ENCODE peak calls at places on chromosomes 7 and 10, in ten cellular contexts. R is activated T-helper 9 cell treated with anti-CD3 and anti-CD28 coated beads, Interleukin-2, amount 50 U/mL, for 16 hours; I is H54; Q is endothelial cell; W is choroid plexus epithelial cell; V is stimulated activated CD4-positive, alpha-beta T cell treated with anti-CD3 and anti-CD28 coated beads, Interleukin-1b, Interleukin-23, amount 100 ng/mL, for 24 hours; X is AG09319; T is HS-5; Z is foreskin keratinocyte; F is naive B cell. A is an unnamed sample.

GRCh38 chr10:24556746-24557742 is 166.6 kb downstream of the ARHGAP21 start:
- DNase-seq in X (peak), T (peak), V (no peak), W (peak), I (peak), Z (no peak), Q (peak), R (no peak), F (no peak), A (peak)

GRCh38 chr7:112414855-112415490 is 35.3 kb upstream of the IFRD1 start:
- DNase-seq in Q (peak), F (no peak), V (no peak), I (no peak), X (no peak), W (peak), Z (no peak), R (no peak), T (no peak), A (no peak)

GRCh38 chr10:106384541-106384940 is 780.0 kb downstream of the SORCS1 start:
- DNase-seq in V (no peak), T (no peak), X (no peak), F (no peak), I (no peak), Q (no peak), R (no peak), W (no peak), Z (no peak), A (no peak)

GRCh38 chr7:54995166-54995565 is 23.7 kb upstream of the EGFR start:
- DNase-seq in W (no peak), I (no peak), Z (no peak), X (no peak), F (no peak), R (no peak), T (no peak), Q (no peak), V (no peak), A (no peak)

GRCh38 chr7:20601121-20601520 is 14.3 kb upstream of the ABCB5 start:
- DNase-seq in T (no peak), Z (no peak), V (no peak), R (no peak), I (no peak), F (no peak), W (no peak), X (no peak), Q (no peak), A (no peak)

GRCh38 chr10:118447478-118447877 is 105.4 kb upstream of the FAM204A start:
- DNase-seq in Z (no peak), I (no peak), Q (no peak), T (no peak), V (no peak), F (no peak), X (peak), W (no peak), R (no peak), A (no peak)

GRCh38 chr10:92573091-92573797 is 649 bp downstream of the IDE start:
- DNase-seq in T (no peak), V (no peak), Q (peak), W (peak), I (no peak), X (no peak), R (peak), Z (peak), F (peak), A (no peak)

GRCh38 chr7:45685619-45686240 is 111.6 kb downstream of the ADCY1 start:
- DNase-seq in W (no peak), F (no peak), I (no peak), R (no peak), X (no peak), Q (no peak), V (no peak), T (no peak), Z (no peak), A (no peak)

GRCh38 chr7:936131-937054 is 18.1 kb downstream of the ADAP1 start:
- DNase-seq in T (no peak), Q (no peak), W (peak), I (peak), Z (no peak), V (no peak), F (no peak), X (no peak), R (peak), A (no peak)

GRCh38 chr10:132906106-132906505 is 36.3 kb downstream of the CFAP46 start:
- DNase-seq in R (no peak), V (no peak), T (no peak), Q (no peak), F (no peak), Z (no peak), I (no peak), X (no peak), W (no peak), A (no peak)

GRCh38 chr7:41334071-41334862 is 368.6 kb downstream of the INHBA start:
- DNase-seq in R (no peak), T (no peak), F (no peak), I (no peak), W (peak), Q (no peak), Z (no peak), X (no peak), V (no peak), A (no peak)

GRCh38 chr7:44309271-44310091 is 15.9 kb downstream of the CAMK2B start:
- DNase-seq in W (peak), X (no peak), Z (no peak), I (no peak), T (no peak), Q (peak), F (peak), V (peak), R (no peak), A (no peak)

GRCh38 chr10:124287071-124287685 is 131.5 kb downstream of the OAT start:
- DNase-seq in T (no peak), Z (no peak), I (no peak), V (no peak), W (no peak), F (no peak), R (no peak), X (no peak), Q (no peak), A (no peak)

A was measured in kidney epithelial cell.